ENCODE peak calls at places on chromosomes 6 and 20, in nine cellular contexts. I, C, A, V, D, G, R, T and L are unnamed samples.
A peak's percentile ranks its signal among the peaks of the same experiment; 100 is the strongest.

GRCh38 chr20:37095108-37095608 is 639 bp downstream of the RBL1 start:
- DNase-seq in V (peak; percentile 55), A (no peak), T (no peak), G (no peak), I (no peak), D (no peak), R (peak; percentile 45), C (no peak), L (no peak)

GRCh38 chr6:148440877-148441453 is 98.3 kb downstream of the SASH1 start:
- DNase-seq in A (peak; percentile 78), R (no peak), C (peak; percentile 54), D (peak; percentile 82), I (peak; percentile 42), G (peak; percentile 76), V (no peak), T (peak; percentile 93), L (peak; percentile 85)

GRCh38 chr20:4875578-4876067 is 125.7 kb downstream of the SLC23A2 start:
- DNase-seq in A (no peak), R (no peak), T (no peak), V (no peak), C (no peak), G (no peak), I (no peak), D (no peak), L (no peak)

GRCh38 chr20:49320460-49320859 is 42.6 kb upstream of the ZNFX1 start:
- DNase-seq in V (no peak), G (no peak), R (no peak), I (peak; percentile 91), D (peak; percentile 62), C (no peak), T (peak; percentile 72), A (no peak), L (peak; percentile 31)

GRCh38 chr6:90123796-90124195 is 172.8 kb downstream of the BACH2 start:
- DNase-seq in D (peak; percentile 50), I (no peak), A (no peak), R (no peak), G (no peak), T (no peak), C (no peak), V (no peak), L (peak; percentile 70)

GRCh38 chr6:149212892-149213786 is 104.4 kb upstream of the TAB2 start:
- DNase-seq in T (no peak), A (no peak), V (no peak), D (no peak), G (no peak), C (no peak), R (peak; percentile 16), I (no peak), L (peak; percentile 83)

GRCh38 chr20:35021063-35021462 is 65.4 kb downstream of the MYH7B start:
- DNase-seq in C (no peak), T (no peak), D (no peak), V (no peak), I (no peak), A (no peak), G (no peak), R (no peak), L (peak; percentile 33)

GRCh38 chr6:6657085-6657819 is 68.7 kb downstream of the LY86 start:
- DNase-seq in A (no peak), T (no peak), D (no peak), G (no peak), V (no peak), R (no peak), C (no peak), I (no peak), L (no peak)

GRCh38 chr20:12699374-12700228 is 309.2 kb upstream of the SPTLC3 start:
- DNase-seq in G (no peak), I (no peak), C (no peak), D (no peak), A (no peak), V (no peak), T (no peak), R (no peak), L (no peak)

GRCh38 chr6:13373919-13374318 is 45.6 kb upstream of the TBC1D7 start:
- DNase-seq in C (no peak), I (no peak), V (no peak), D (no peak), G (no peak), A (no peak), T (no peak), R (no peak), L (no peak)

GRCh38 chr6:87897581-87898147 is 150.0 kb upstream of the SPACA1 start:
- DNase-seq in V (no peak), D (no peak), G (no peak), R (no peak), I (no peak), A (no peak), C (no peak), T (no peak), L (peak; percentile 54)

GRCh38 chr6:159110013-159110412 is 59.2 kb upstream of the FNDC1 start:
- DNase-seq in G (no peak), I (peak; percentile 83), T (peak; percentile 63), D (peak; percentile 42), R (no peak), A (no peak), C (no peak), V (no peak), L (peak; percentile 60)

GRCh38 chr6:28880894-28881780 is 42.6 kb downstream of the TRIM27 start:
- DNase-seq in D (peak; percentile 76), V (no peak), A (no peak), T (peak; percentile 88), G (no peak), C (peak; percentile 66), I (peak; percentile 84), R (peak; percentile 63), L (peak; percentile 59)

GRCh38 chr6:2529217-2529719 is 221.5 kb downstream of the MYLK4 start:
- DNase-seq in T (no peak), V (no peak), A (no peak), D (no peak), R (no peak), I (no peak), G (no peak), C (no peak), L (no peak)

GRCh38 chr6:46645265-46645664 is 7.4 kb downstream of the CYP39A1 start:
- DNase-seq in T (no peak), C (no peak), G (no peak), I (no peak), A (no peak), D (no peak), R (no peak), V (no peak), L (no peak)
- H3K4me1 ChIP-seq in T (peaks cover 28% of the 10 kb centered on the region), C (no peaks in the 10 kb centered on the region), G (no peaks in the 10 kb centered on the region), I (no peaks in the 10 kb centered on the region), A (no peaks in the 10 kb centered on the region), D (no peaks in the 10 kb centered on the region), R (no peaks in the 10 kb centered on the region), V (no peaks in the 10 kb centered on the region), L (no peaks in the 10 kb centered on the region)

DNA sequence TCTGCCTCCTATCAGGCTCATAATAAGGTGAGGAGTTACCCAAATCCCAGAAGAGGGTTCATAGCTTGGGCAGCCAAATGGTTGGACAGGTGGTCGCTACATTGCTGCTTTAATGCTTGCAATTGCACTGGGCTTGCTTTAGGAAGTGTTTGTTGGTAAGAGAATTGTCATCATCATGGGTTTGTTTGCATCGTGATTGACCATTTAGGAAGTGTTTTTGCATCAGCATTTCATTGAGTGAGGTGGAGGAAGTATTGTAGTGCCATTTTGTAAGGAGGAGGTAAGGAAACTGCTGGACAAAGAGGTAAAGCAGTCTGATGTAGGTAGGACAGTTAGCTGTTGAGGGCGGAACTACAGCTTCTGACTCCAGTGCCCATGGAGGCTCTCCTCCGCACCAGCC is 101.5 kb downstream of the ARID1B start:
- DNase-seq in A (no peak), G (no peak), R (no peak), D (no peak), V (no peak), C (no peak), T (no peak), I (no peak), L (no peak)
- H3K4me1 ChIP-seq in A (peaks cover 61% of the 10 kb centered on the region), G (peaks cover 53% of the 10 kb centered on the region), R (peaks cover 42% of the 10 kb centered on the region), D (peaks cover 12% of the 10 kb centered on the region), V (peaks cover 16% of the 10 kb centered on the region), C (peaks cover 76% of the 10 kb centered on the region), T (peaks cover 4% of the 10 kb centered on the region), I (peaks cover 52% of the 10 kb centered on the region), L (no peaks in the 10 kb centered on the region)

DNA sequence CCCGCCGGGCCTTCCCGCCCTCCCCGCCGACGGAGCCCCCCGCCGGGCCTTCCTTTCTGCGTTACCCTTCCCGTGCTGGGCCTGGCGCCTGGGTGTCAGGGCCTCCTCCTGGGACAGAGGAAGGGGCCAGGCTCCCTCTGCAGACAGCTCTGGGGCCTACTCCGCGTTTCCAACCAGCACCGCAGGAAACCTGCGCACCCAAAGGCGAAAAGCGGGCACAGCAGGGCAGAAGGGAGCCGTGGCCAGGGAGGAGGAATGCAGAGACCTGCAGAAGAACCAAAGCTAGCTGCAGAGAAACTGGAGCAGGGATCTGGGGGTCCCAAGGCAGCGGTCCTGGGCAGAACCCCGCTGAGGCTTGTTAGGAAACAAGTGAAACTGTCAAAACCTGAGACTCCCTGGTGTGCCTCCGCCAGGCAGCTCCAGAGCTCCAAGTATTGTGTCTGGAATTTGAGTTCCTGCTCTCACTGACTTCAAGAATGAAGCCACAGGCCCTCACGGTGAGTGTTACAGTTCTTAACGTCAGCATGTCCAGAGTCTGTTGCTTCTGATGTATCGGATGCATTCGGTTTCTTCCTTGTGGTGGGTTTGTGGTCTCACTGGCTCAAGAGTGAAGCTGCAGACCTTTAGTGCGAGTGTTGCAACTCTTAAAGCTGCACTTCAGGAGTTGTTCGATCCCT is 33.3 kb downstream of the IRF4 start:
- DNase-seq in A (no peak), G (no peak), D (no peak), R (no peak), T (no peak), C (no peak), I (no peak), V (no peak), L (no peak)
- H3K4me1 ChIP-seq in A (no peaks in the 10 kb centered on the region), G (no peaks in the 10 kb centered on the region), D (peaks cover 16% of the 10 kb centered on the region), R (no peaks in the 10 kb centered on the region), T (peaks cover 18% of the 10 kb centered on the region), C (no peaks in the 10 kb centered on the region), I (no peaks in the 10 kb centered on the region), V (no peaks in the 10 kb centered on the region), L (peaks cover 6% of the 10 kb centered on the region)

GRCh38 chr6:144338951-144339681 is 54.0 kb downstream of the UTRN start:
- DNase-seq in A (no peak), D (no peak), R (no peak), T (no peak), G (no peak), V (no peak), I (no peak), C (no peak), L (no peak)
- H3K4me1 ChIP-seq in A (peaks cover 87% of the 10 kb centered on the region), D (peaks cover 16% of the 10 kb centered on the region), R (peaks cover 61% of the 10 kb centered on the region), T (peaks cover 20% of the 10 kb centered on the region), G (peaks cover 88% of the 10 kb centered on the region), V (peaks cover 31% of the 10 kb centered on the region), I (peaks cover 18% of the 10 kb centered on the region), C (peaks cover 84% of the 10 kb centered on the region), L (no peaks in the 10 kb centered on the region)

GRCh38 chr6:157287923-157288322 is 35.4 kb downstream of the TMEM242 start:
- DNase-seq in I (no peak), A (no peak), T (no peak), G (no peak), V (no peak), R (no peak), C (no peak), D (no peak), L (no peak)
- H3K4me1 ChIP-seq in I (peaks cover 24% of the 10 kb centered on the region), A (no peaks in the 10 kb centered on the region), T (no peaks in the 10 kb centered on the region), G (no peaks in the 10 kb centered on the region), V (no peaks in the 10 kb centered on the region), R (no peaks in the 10 kb centered on the region), C (no peaks in the 10 kb centered on the region), D (no peaks in the 10 kb centered on the region), L (no peaks in the 10 kb centered on the region)

DNA sequence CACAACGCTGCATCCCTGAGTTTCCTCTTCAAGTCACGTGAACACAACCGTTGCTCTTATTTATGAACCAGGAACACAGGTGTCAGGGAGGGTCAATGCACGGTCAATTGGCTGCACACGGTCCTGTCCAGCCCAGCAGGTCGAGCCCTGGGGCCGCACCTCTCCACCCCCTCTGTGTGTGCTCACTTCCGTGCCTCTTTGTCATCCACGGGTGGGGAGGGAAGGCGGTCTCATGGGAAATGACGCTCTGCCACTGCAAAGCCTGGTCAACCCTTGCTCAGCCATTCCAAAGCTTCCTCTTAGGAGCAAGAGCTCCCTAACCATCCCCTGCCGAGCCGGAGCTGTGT is 38.7 kb downstream of the DACT2 start:
- DNase-seq in A (no peak), G (no peak), I (no peak), T (no peak), D (no peak), R (no peak), C (no peak), V (no peak), L (no peak)
- H3K4me1 ChIP-seq in A (no peaks in the 10 kb centered on the region), G (no peaks in the 10 kb centered on the region), I (no peaks in the 10 kb centered on the region), T (no peaks in the 10 kb centered on the region), D (peaks cover 16% of the 10 kb centered on the region), R (no peaks in the 10 kb centered on the region), C (no peaks in the 10 kb centered on the region), V (no peaks in the 10 kb centered on the region), L (no peaks in the 10 kb centered on the region)